ENCODE peak calls at places on chromosomes 5 and 9, in five cellular contexts. One of them, this sample, is unnamed. For H3K4me1, the result is how much of the 10 kb centered on the place peaks cover.

GRCh38 chr9:134630393-134630790 is 11.2 kb upstream of the COL5A1 start:
- DNase-seq in IMR-90: no peak
- DNase-seq in trophoblast cell: no peak
- DNase-seq in mesendoderm: no peak
- DNase-seq in H9: peak
- DNase-seq in this sample: no peak

GRCh38 chr5:83149671-83150070 is 72.3 kb downstream of the XRCC4 start:
- DNase-seq in mesendoderm: peak
- DNase-seq in IMR-90: peak
- DNase-seq in trophoblast cell: no peak
- DNase-seq in H9: no peak
- DNase-seq in this sample: no peak

GRCh38 chr9:33464045-33464636 is 9.6 kb downstream of the NOL6 start:
- DNase-seq in trophoblast cell: no peak
- DNase-seq in mesendoderm: no peak
- DNase-seq in IMR-90: no peak
- DNase-seq in H9: no peak
- DNase-seq in this sample: no peak

GRCh38 chr9:126373241-126373640 is 46.6 kb downstream of the MVB12B start:
- DNase-seq in trophoblast cell: peak
- DNase-seq in H9: no peak
- DNase-seq in mesendoderm: peak
- DNase-seq in IMR-90: peak
- DNase-seq in this sample: no peak

GRCh38 chr5:174581483-174581882 is 142.9 kb upstream of the MSX2 start:
- DNase-seq in IMR-90: no peak
- DNase-seq in mesendoderm: peak
- DNase-seq in trophoblast cell: no peak
- DNase-seq in H9: peak
- DNase-seq in this sample: peak

GRCh38 chr9:126860077-126860756 is at the start of gene ZBTB34:
- DNase-seq in mesendoderm: peak
- DNase-seq in IMR-90: peak
- DNase-seq in trophoblast cell: peak
- DNase-seq in H9: peak
- DNase-seq in this sample: peak

GRCh38 chr5:173689171-173689676 is 72.8 kb upstream of the BOD1 start:
- DNase-seq in H9: no peak
- DNase-seq in trophoblast cell: no peak
- DNase-seq in IMR-90: no peak
- DNase-seq in mesendoderm: no peak
- DNase-seq in this sample: no peak

GRCh38 chr5:166909040-166909439 is 1382.4 kb upstream of the WWC1 start:
- DNase-seq in IMR-90: no peak
- DNase-seq in H9: no peak
- DNase-seq in trophoblast cell: no peak
- DNase-seq in mesendoderm: no peak
- DNase-seq in this sample: no peak

GRCh38 chr5:74394543-74394923 is 246.0 kb downstream of the ENC1 start:
- DNase-seq in mesendoderm: peak
- DNase-seq in IMR-90: no peak
- DNase-seq in trophoblast cell: no peak
- DNase-seq in H9: peak
- DNase-seq in this sample: no peak

GRCh38 chr5:30572279-30572678 is 621.2 kb upstream of the CDH6 start:
- DNase-seq in H9: no peak
- DNase-seq in IMR-90: no peak
- DNase-seq in mesendoderm: peak
- DNase-seq in trophoblast cell: no peak
- DNase-seq in this sample: no peak

GRCh38 chr9:121055642-121056143 is 5.6 kb upstream of the C5 start:
- DNase-seq in mesendoderm: peak
- DNase-seq in H9: peak
- DNase-seq in trophoblast cell: no peak
- DNase-seq in IMR-90: peak
- DNase-seq in this sample: no peak

GRCh38 chr5:142834504-142834903 is 64.3 kb downstream of the ARHGAP26 start:
- DNase-seq in H9: no peak
- DNase-seq in IMR-90: no peak
- DNase-seq in trophoblast cell: no peak
- DNase-seq in mesendoderm: no peak
- DNase-seq in this sample: no peak

GRCh38 chr5:84255318-84255717 is 129.4 kb downstream of the EDIL3 start:
- DNase-seq in mesendoderm: peak
- DNase-seq in IMR-90: peak
- DNase-seq in trophoblast cell: no peak
- DNase-seq in H9: no peak
- DNase-seq in this sample: no peak

GRCh38 chr5:5273398-5273797 is 133.3 kb downstream of the ADAMTS16 start:
- DNase-seq in trophoblast cell: no peak
- DNase-seq in IMR-90: no peak
- DNase-seq in H9: no peak
- DNase-seq in mesendoderm: no peak
- DNase-seq in this sample: no peak

GRCh38 chr9:82234160-82234943 is 245.8 kb downstream of the SPATA31D1 start:
- DNase-seq in H9: no peak
- DNase-seq in trophoblast cell: no peak
- DNase-seq in mesendoderm: no peak
- DNase-seq in IMR-90: no peak
- DNase-seq in this sample: no peak

GRCh38 chr5:123528878-123529277 is 16.9 kb downstream of the CSNK1G3 start:
- DNase-seq in trophoblast cell: no peak
- DNase-seq in H9: no peak
- DNase-seq in mesendoderm: no peak
- DNase-seq in IMR-90: no peak
- DNase-seq in this sample: no peak

GRCh38 chr9:106818034-106818433 is 44.9 kb upstream of the ZNF462 start:
- DNase-seq in trophoblast cell: no peak
- DNase-seq in mesendoderm: no peak
- DNase-seq in H9: no peak
- DNase-seq in IMR-90: no peak
- DNase-seq in this sample: no peak

GRCh38 chr5:39420482-39421145 is 4.2 kb downstream of the DAB2 start:
- DNase-seq in trophoblast cell: no peak
- DNase-seq in H9: no peak
- DNase-seq in mesendoderm: peak
- DNase-seq in IMR-90: peak
- DNase-seq in this sample: no peak

GRCh38 chr5:14781106-14781505 is 90.5 kb downstream of the ANKH start:
- DNase-seq in trophoblast cell: no peak
- DNase-seq in H9: no peak
- DNase-seq in IMR-90: peak
- DNase-seq in mesendoderm: no peak
- DNase-seq in this sample: no peak

GRCh38 chr5:1765141-1765879 is 34.3 kb downstream of the MRPL36 start:
- DNase-seq in mesendoderm: no peak
- DNase-seq in H9: peak
- DNase-seq in IMR-90: peak
- DNase-seq in trophoblast cell: no peak
- DNase-seq in this sample: no peak

GRCh38 chr5:156414381-156414780 is 87.4 kb downstream of the SGCD start:
- DNase-seq in mesendoderm: no peak
- DNase-seq in trophoblast cell: no peak
- DNase-seq in H9: no peak
- DNase-seq in IMR-90: peak
- DNase-seq in this sample: no peak

GRCh38 chr9:96523429-96523828 is 73.5 kb downstream of the HABP4 start:
- DNase-seq in trophoblast cell: no peak
- DNase-seq in mesendoderm: no peak
- DNase-seq in H9: no peak
- DNase-seq in IMR-90: no peak
- DNase-seq in this sample: no peak

GRCh38 chr5:157541452-157542118 is 34.0 kb downstream of the ADAM19 start:
- DNase-seq in H9: no peak
- DNase-seq in mesendoderm: peak
- DNase-seq in trophoblast cell: no peak
- DNase-seq in IMR-90: no peak
- DNase-seq in this sample: no peak

GRCh38 chr5:1552469-1553255 is 28.9 kb upstream of the LPCAT1 start:
- DNase-seq in mesendoderm: no peak
- DNase-seq in IMR-90: no peak
- DNase-seq in trophoblast cell: no peak
- DNase-seq in H9: no peak
- DNase-seq in this sample: peak

GRCh38 chr5:3845249-3845648 is 249.6 kb downstream of the IRX1 start:
- DNase-seq in IMR-90: no peak
- DNase-seq in trophoblast cell: no peak
- DNase-seq in H9: no peak
- DNase-seq in mesendoderm: no peak
- DNase-seq in this sample: no peak

GRCh38 chr5:61702784-61703183 is 370.7 kb downstream of the ZSWIM6 start:
- DNase-seq in trophoblast cell: no peak
- DNase-seq in IMR-90: no peak
- DNase-seq in mesendoderm: no peak
- DNase-seq in H9: no peak
- DNase-seq in this sample: no peak

GRCh38 chr9:120791161-120791560 is 2.1 kb downstream of the FBXW2 start:
- DNase-seq in IMR-90: no peak
- DNase-seq in trophoblast cell: no peak
- DNase-seq in H9: no peak
- DNase-seq in mesendoderm: no peak
- DNase-seq in this sample: no peak

GRCh38 chr5:142720561-142721275 is 34.8 kb upstream of the FGF1 start:
- DNase-seq in trophoblast cell: peak
- DNase-seq in H9: peak
- DNase-seq in IMR-90: peak
- DNase-seq in mesendoderm: no peak
- DNase-seq in this sample: no peak

GRCh38 chr5:55620009-55620770 is 85.4 kb upstream of the PLPP1 start:
- DNase-seq in H9: no peak
- DNase-seq in IMR-90: no peak
- DNase-seq in trophoblast cell: no peak
- DNase-seq in mesendoderm: no peak
- DNase-seq in this sample: no peak

GRCh38 chr5:146947181-146947941 is 68.8 kb upstream of the PPP2R2B start:
- DNase-seq in trophoblast cell: no peak
- DNase-seq in mesendoderm: peak
- DNase-seq in H9: no peak
- DNase-seq in IMR-90: peak
- DNase-seq in this sample: peak

GRCh38 chr5:35313296-35313695 is 83.0 kb upstream of the PRLR start:
- DNase-seq in H9: no peak
- DNase-seq in mesendoderm: no peak
- DNase-seq in trophoblast cell: no peak
- DNase-seq in IMR-90: peak
- DNase-seq in this sample: no peak

GRCh38 chr9:93931905-93932304 is 23.2 kb downstream of the BARX1 start:
- DNase-seq in H9: no peak
- DNase-seq in mesendoderm: no peak
- DNase-seq in IMR-90: no peak
- DNase-seq in trophoblast cell: no peak
- DNase-seq in this sample: no peak
- H3K4me1 ChIP-seq in H9: under half
- H3K4me1 ChIP-seq in mesendoderm: under half
- H3K4me1 ChIP-seq in IMR-90: under half
- H3K4me1 ChIP-seq in trophoblast cell: under half
- H3K4me1 ChIP-seq in this sample: under half

GRCh38 chr5:176868731-176869130 is 30.4 kb downstream of the HK3 start:
- DNase-seq in trophoblast cell: no peak
- DNase-seq in mesendoderm: no peak
- DNase-seq in IMR-90: no peak
- DNase-seq in H9: no peak
- DNase-seq in this sample: no peak
- H3K18ac ChIP-seq in trophoblast cell: no peak
- H3K18ac ChIP-seq in mesendoderm: no peak
- H3K18ac ChIP-seq in IMR-90: no peak
- H3K18ac ChIP-seq in H9: no peak
- H3K18ac ChIP-seq in this sample: peak

DNA sequence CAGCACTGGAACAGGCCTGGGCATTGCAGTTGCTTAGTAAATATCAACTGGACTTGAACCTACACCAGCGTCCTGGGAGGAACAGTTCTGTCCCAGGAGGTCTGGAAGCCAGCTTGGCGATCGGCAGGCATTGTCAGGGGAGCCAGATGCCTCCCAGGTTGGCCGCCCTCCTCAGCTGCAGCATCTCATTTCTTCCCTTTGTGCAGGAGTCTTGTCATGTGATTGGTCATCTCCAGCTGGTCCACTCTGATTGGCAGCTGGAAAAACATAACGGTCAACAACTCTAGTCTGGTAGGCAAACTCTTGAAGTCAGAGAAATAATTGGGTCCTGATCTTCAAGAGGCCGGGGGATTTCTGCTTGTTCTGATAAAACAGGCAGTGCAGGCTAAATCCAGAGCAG is 29.6 kb upstream of the NCS1 start:
- DNase-seq in IMR-90: no peak
- DNase-seq in H9: no peak
- DNase-seq in mesendoderm: no peak
- DNase-seq in trophoblast cell: no peak
- DNase-seq in this sample: no peak
- H2BK5ac ChIP-seq in IMR-90: no peak
- H2BK5ac ChIP-seq in H9: no peak
- H2BK5ac ChIP-seq in mesendoderm: no peak
- H2BK5ac ChIP-seq in trophoblast cell: no peak
- H2BK5ac ChIP-seq in this sample: no peak

DNA sequence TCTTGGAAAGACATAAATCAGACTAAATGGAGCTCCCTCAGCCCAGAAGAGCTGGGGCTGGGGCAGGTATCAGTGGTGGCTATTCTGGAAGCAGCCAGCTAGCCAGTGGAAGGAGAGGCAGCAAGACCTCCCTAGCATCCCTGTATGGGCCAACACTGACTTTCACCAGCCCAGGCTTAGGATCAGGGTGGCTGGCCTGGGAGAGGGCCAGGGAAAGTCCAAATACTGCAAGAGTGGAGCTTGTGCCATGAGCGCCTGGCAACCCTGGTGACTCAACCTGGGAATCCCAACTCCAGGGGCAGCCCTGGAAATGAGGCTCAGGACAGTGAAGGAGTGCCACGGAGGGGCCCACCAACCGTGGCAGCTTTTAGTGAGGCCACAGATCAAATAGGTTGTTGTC is 7.6 kb upstream of the IRF1 start:
- DNase-seq in H9: no peak
- DNase-seq in IMR-90: peak
- DNase-seq in mesendoderm: peak
- DNase-seq in trophoblast cell: peak
- DNase-seq in this sample: no peak
- H3K4me1 ChIP-seq in H9: under half
- H3K4me1 ChIP-seq in IMR-90: under half
- H3K4me1 ChIP-seq in mesendoderm: under half
- H3K4me1 ChIP-seq in trophoblast cell: under half
- H3K4me1 ChIP-seq in this sample: under half

DNA sequence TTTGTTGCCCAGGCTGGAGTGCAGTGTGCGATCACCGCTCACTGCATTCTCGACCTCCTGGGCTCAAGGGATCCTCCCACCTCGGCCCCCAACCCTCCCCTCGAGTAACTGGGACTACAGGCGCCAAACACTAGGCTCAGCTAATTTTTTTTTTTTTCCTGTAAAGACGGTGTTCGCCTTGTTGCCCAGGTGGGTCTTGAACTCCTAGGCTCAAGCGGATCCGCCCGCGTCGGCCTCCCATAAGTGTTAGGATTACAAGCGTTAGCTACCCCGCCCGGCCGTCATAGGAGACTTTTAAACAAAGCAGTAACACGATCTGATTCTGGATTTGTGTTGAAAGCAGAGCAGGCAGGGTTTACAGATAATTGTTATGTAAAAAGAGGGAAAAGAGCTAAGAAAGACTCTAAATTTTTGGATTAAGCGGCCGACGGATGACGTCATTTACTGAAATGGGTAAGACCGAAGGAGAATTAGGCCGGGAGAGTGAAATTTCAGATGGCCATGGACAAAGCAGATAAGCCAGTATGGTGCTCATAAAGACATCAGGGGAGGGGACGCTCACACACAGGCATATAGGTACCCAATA is 669 bp downstream of the TSTD2 start:
- DNase-seq in H9: peak
- DNase-seq in IMR-90: peak
- DNase-seq in trophoblast cell: no peak
- DNase-seq in mesendoderm: peak
- DNase-seq in this sample: peak
- H3K18ac ChIP-seq in H9: peak
- H3K18ac ChIP-seq in IMR-90: peak
- H3K18ac ChIP-seq in trophoblast cell: no peak
- H3K18ac ChIP-seq in mesendoderm: peak
- H3K18ac ChIP-seq in this sample: peak